ENCODE peak calls at places on chromosomes 11 and 22, in ten cellular contexts. E is NCI-H1105; N is brain microvascular endothelial cell; Y is NCI-H460; W is NCI-H1048; O is stimulated activated CD4-positive, alpha-beta T cell treated with anti-CD3 and anti-CD28 coated beads, Interleukin-15, amount 100 ng/mL, for 1 hour; Q is heart left ventricle; P is aorta; H is activated gamma-delta T cell treated with anti-CD3 and anti-CD28 coated beads, Interleukin-2, amount 50 U/mL, for 16 hours; T is endothelial cell. J is an unnamed sample.
A peak's percentile ranks its signal among the peaks of the same experiment; 100 is the strongest.

GRCh38 chr11:91587131-91587530 is 637.5 kb upstream of the FAT3 start:
- DNase-seq in E (no peak), N (peak; percentile 25), Y (no peak), W (no peak), O (no peak), Q (no peak), P (no peak), H (no peak), T (no peak), J (no peak)

GRCh38 chr11:24391165-24391564 is 105.7 kb upstream of the LUZP2 start:
- DNase-seq in E (no peak), N (peak; percentile 59), Y (peak; percentile 74), W (no peak), O (no peak), Q (no peak), P (no peak), H (no peak), T (no peak), J (no peak)

GRCh38 chr22:42978453-42979103 is 36.4 kb downstream of the PACSIN2 start:
- DNase-seq in E (no peak), N (no peak), Y (no peak), W (no peak), O (no peak), Q (no peak), P (no peak), H (no peak), T (no peak), J (no peak)

GRCh38 chr22:29259253-29259899 is 8.4 kb downstream of the RHBDD3 start:
- DNase-seq in E (no peak), N (no peak), Y (no peak), W (no peak), O (no peak), Q (no peak), P (no peak), H (no peak), T (no peak), J (no peak)

GRCh38 chr22:47199261-47199948 is 437.0 kb downstream of the TBC1D22A start:
- DNase-seq in E (no peak), N (no peak), Y (no peak), W (no peak), O (no peak), Q (peak; percentile 48), P (no peak), H (no peak), T (no peak), J (no peak)

GRCh38 chr11:1260023-1260501 is 37.2 kb downstream of the MUC5B start:
- DNase-seq in E (no peak), N (no peak), Y (peak; percentile 34), W (no peak), O (peak; percentile 32), Q (peak; percentile 69), P (no peak), H (no peak), T (peak; percentile 54), J (no peak)

GRCh38 chr22:46754110-46754799 is 8.2 kb upstream of the TBC1D22A start:
- DNase-seq in E (no peak), N (peak; percentile 99), Y (peak; percentile 91), W (no peak), O (no peak), Q (peak; percentile 96), P (peak; percentile 98), H (no peak), T (no peak), J (no peak)

GRCh38 chr22:20464096-20464614 is 26.5 kb upstream of the SCARF2 start:
- DNase-seq in E (no peak), N (no peak), Y (no peak), W (no peak), O (peak; percentile 26), Q (no peak), P (no peak), H (peak; percentile 25), T (no peak), J (no peak)

GRCh38 chr11:12723410-12724297 is 49.4 kb downstream of the TEAD1 start:
- DNase-seq in E (peak; percentile 52), N (peak; percentile 58), Y (no peak), W (no peak), O (no peak), Q (no peak), P (no peak), H (no peak), T (no peak), J (no peak)

GRCh38 chr11:13229675-13230359 is 47.8 kb upstream of the BMAL1 start:
- DNase-seq in E (no peak), N (no peak), Y (no peak), W (no peak), O (no peak), Q (no peak), P (no peak), H (no peak), T (no peak), J (no peak)

GRCh38 chr11:45048870-45049825 is 97.3 kb upstream of the PRDM11 start:
- DNase-seq in E (no peak), N (no peak), Y (no peak), W (no peak), O (no peak), Q (no peak), P (no peak), H (no peak), T (no peak), J (no peak)

GRCh38 chr11:65857500-65858353 is at the start of gene CFL1:
- DNase-seq in E (peak; percentile 97), N (peak; percentile 98), Y (peak; percentile 93), W (peak; percentile 91), O (peak; percentile 93), Q (peak; percentile 99), P (peak; percentile 99), H (peak; percentile 95), T (peak; percentile 98), J (peak; percentile 78)

GRCh38 chr22:25970996-25971811 is 198.1 kb upstream of the SEZ6L start:
- DNase-seq in E (no peak), N (no peak), Y (no peak), W (no peak), O (no peak), Q (no peak), P (no peak), H (no peak), T (no peak), J (no peak)

GRCh38 chr11:32079511-32079910 is 11.4 kb upstream of the RCN1 start:
- DNase-seq in E (no peak), N (no peak), Y (no peak), W (no peak), O (no peak), Q (no peak), P (no peak), H (no peak), T (no peak), J (no peak)

J was measured in GM12892.